ENCODE peak calls at places on chromosomes 3 and 15, in six cellular contexts. N is body of pancreas, Z is HCT116, F is GM12892, X is endothelial cell of umbilical vein, T is tibial nerve. C is an unnamed sample.

GRCh38 chr15:69505906-69506305 is 53.3 kb downstream of the RPLP1 start:
- DNase-seq in F (no peak), N (no peak), X (no peak), Z (no peak), T (no peak), C (no peak)

GRCh38 chr15:101561584-101561906 is 72.0 kb upstream of the PCSK6 start:
- DNase-seq in X (no peak), F (no peak), Z (no peak), N (no peak), T (no peak), C (no peak)

GRCh38 chr3:115692887-115693524 is 69.7 kb downstream of the GAP43 start:
- DNase-seq in Z (peak), N (peak), X (peak), T (peak), F (peak), C (peak)

GRCh38 chr3:131903988-131904415 is 130.8 kb downstream of the CPNE4 start:
- DNase-seq in T (no peak), F (no peak), Z (no peak), X (no peak), N (no peak), C (no peak)

GRCh38 chr3:122356402-122356801 is 26.6 kb downstream of the MIX23 start:
- DNase-seq in Z (peak), X (no peak), F (no peak), T (no peak), N (peak), C (peak)

GRCh38 chr3:72633101-72633500 is 215.1 kb downstream of the SHQ1 start:
- DNase-seq in N (no peak), X (no peak), Z (no peak), F (no peak), T (no peak), C (no peak)

GRCh38 chr3:112739252-112739945 is 98.5 kb upstream of the CCDC80 start:
- DNase-seq in Z (no peak), T (no peak), F (no peak), X (no peak), N (no peak), C (no peak)

GRCh38 chr3:128203171-128203570 is 49.9 kb downstream of the EEFSEC start:
- DNase-seq in T (no peak), N (no peak), X (no peak), Z (no peak), F (no peak), C (no peak)

GRCh38 chr15:76336254-76337046 is at the start of gene ISL2:
- DNase-seq in T (no peak), N (peak), F (peak), X (peak), Z (peak), C (peak)

GRCh38 chr3:53167418-53168174 is 6.6 kb downstream of the PRKCD start:
- DNase-seq in T (no peak), F (no peak), Z (no peak), N (no peak), X (no peak), C (no peak)

GRCh38 chr15:74496648-74497047 is 35.7 kb upstream of the UBL7 start:
- DNase-seq in N (no peak), Z (no peak), T (no peak), X (no peak), F (no peak), C (no peak)

GRCh38 chr3:52228751-52229291 is 3.4 kb upstream of the TLR9 start:
- DNase-seq in F (no peak), Z (no peak), T (no peak), N (no peak), X (no peak), C (no peak)

GRCh38 chr15:70128757-70129140 is 31.0 kb upstream of the TLE3 start:
- DNase-seq in N (no peak), T (no peak), F (no peak), Z (no peak), X (no peak), C (no peak)

GRCh38 chr3:13238687-13239466 is 165.6 kb upstream of the IQSEC1 start:
- DNase-seq in Z (no peak), F (no peak), T (no peak), N (no peak), X (no peak), C (no peak)

GRCh38 chr3:170741756-170742530 is 128.1 kb downstream of the RPL22L1 start:
- DNase-seq in X (no peak), Z (no peak), F (no peak), N (no peak), T (no peak), C (no peak)

GRCh38 chr15:70954176-70954575 is 61.5 kb downstream of the LRRC49 start:
- DNase-seq in Z (no peak), F (no peak), T (no peak), N (no peak), X (no peak), C (no peak)

GRCh38 chr3:149658444-149659172 is 783 bp upstream of the WWTR1 start:
- DNase-seq in Z (peak), N (peak), T (peak), X (peak), F (peak), C (peak)

GRCh38 chr3:149655826-149656599 is 1.8 kb downstream of the WWTR1 start:
- DNase-seq in Z (no peak), X (peak), N (no peak), F (no peak), T (no peak), C (no peak)

GRCh38 chr3:149659173-149659468 is 1.3 kb upstream of the WWTR1 start:
- DNase-seq in Z (no peak), F (no peak), N (no peak), T (no peak), X (no peak), C (no peak)

GRCh38 chr3:149657458-149657795 is 398 bp downstream of the WWTR1 start:
- DNase-seq in Z (no peak), T (peak), X (no peak), N (peak), F (no peak), C (peak)

GRCh38 chr3:149657796-149658443 is at the start of gene WWTR1:
- DNase-seq in T (peak), F (peak), Z (peak), X (peak), N (peak), C (peak)
- TF ChIP-seq POLR2A in T (peak), F (no peak), Z (peak), X (peak), N (peak), C (no peak)

GRCh38 chr3:183100376-183100775 is 1.1 kb upstream of the MCCC1 start:
- DNase-seq in X (no peak), F (no peak), T (no peak), Z (no peak), N (peak), C (no peak)

GRCh38 chr3:183099838-183100204 is 525 bp upstream of the MCCC1 start:
- DNase-seq in N (no peak), Z (no peak), F (no peak), X (no peak), T (no peak), C (no peak)

GRCh38 chr3:183098538-183099025 is 714 bp downstream of the MCCC1 start:
- DNase-seq in T (no peak), F (no peak), X (no peak), N (no peak), Z (no peak), C (peak)

GRCh38 chr3:183094711-183095110 is 4.6 kb downstream of the MCCC1 start:
- DNase-seq in F (no peak), T (no peak), X (no peak), Z (no peak), N (peak), C (no peak)

DNA sequence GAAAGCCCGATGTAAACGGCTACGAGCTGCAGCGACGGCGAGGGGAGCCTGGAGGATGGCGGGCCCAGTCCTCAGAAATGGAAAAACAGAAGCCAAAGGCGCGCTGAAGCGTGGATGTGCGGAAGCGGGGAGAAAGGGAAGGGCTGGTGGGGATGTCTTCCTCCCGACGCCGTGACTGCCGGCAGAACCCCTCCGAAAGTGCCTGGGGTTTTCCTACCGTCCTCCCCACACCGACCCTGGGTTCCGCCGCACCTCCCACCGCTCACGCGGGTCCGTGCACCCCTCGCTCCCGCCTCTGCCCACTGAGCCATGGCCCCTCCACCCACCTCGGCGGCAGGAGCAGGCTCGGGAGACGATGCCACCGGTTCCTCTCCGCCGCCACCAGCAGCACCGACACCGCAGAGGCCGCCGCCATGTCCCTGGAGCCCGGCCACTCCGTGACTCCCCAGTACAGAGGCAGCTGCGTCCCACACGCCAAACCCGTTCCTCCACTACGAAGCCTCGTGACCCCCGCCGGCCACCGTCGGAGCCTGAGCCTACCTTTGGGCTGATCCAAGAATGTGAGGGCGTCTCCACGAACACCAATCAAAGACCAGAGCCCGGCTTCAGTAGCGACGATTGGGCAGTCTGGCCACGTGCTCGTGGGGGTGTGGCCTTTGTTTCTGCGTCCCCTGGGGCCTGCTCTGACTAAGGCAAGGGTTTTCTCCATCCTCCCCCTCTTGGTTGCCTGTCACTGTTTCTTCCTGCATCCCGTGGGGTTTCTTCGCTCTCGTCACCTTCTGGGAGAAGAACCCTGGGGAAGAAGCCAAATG is at the start of gene MCCC1:
- DNase-seq in F (peak), X (peak), N (peak), T (peak), Z (peak), C (peak)
- TF ChIP-seq POLR2A in F (peak), X (peak), N (peak), T (peak), Z (peak), C (peak)

GRCh38 chr3:153162513-153163348 is 705 bp downstream of the RAP2B start:
- DNase-seq in N (peak), F (peak), X (peak), Z (no peak), T (no peak), C (peak)

GRCh38 chr3:153159771-153160397 is 2.1 kb upstream of the RAP2B start:
- DNase-seq in X (no peak), T (no peak), F (no peak), Z (no peak), N (no peak), C (no peak)

GRCh38 chr3:153160451-153161137 is 1.4 kb upstream of the RAP2B start:
- DNase-seq in Z (peak), T (peak), N (peak), X (peak), F (peak), C (peak)

GRCh38 chr3:153161714-153162512 is at the start of gene RAP2B:
- DNase-seq in X (peak), T (peak), N (peak), F (peak), Z (peak), C (peak)

DNA sequence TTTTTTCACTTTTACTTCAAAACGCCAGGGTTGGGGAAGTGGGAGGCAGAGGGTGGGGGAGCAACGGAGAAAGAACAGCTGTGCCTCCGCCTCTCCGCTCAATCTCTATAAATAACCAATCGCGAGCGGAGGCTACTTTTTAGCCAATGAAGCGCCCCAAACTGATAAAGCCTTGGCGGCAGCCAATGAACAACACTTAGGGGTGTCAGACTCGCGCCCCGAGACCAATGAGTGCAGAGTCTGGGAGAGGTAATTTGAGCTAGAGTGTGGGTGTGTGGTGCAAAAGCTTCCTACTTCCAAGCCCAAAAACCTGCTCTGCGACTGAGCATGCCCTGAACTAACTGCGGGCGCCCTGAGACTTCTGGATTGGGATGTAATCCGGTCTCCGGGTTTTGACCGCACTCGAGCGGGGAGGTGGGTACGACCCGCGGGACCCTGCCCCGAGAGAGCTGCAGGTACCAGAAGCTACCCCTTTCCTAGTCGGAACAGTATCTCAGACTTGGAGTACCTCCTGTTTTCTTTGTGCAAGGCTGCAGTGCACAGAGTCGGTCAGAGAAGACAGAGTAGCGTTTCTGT is 800 bp upstream of the RAP2B start:
- DNase-seq in F (peak), Z (peak), T (peak), N (peak), X (peak), C (peak)
- TF ChIP-seq POLR2A in F (no peak), Z (no peak), T (peak), N (peak), X (no peak), C (peak)

DNA sequence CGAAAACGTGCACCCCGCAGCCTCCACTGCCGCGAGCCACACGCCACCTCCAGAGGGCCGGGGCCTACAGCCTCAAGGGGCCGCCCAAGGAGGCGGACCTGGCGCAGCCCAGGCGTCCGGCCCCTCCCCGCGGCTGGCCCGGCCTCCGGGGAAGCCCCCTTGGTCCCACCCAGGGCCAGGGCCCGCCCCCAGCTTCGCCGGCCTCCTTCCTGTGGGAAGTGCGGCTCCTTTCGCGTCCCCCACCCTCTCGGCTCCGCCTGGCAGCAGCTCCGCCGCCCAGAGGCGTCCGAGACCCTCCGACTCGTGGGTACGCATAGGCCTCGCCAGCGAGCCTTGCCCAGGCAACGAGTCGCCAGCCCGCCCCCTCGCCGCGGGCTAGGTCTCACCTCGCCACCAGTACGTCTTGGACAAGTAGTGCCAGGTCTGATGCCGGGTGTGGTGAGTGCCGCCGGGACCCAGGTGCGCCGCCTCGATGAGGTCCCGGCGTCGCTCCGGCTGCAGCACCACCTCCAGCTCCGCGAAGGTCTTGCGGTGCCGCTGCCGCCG is 640 bp downstream of the ZBTB11 start:
- DNase-seq in F (peak), T (peak), X (peak), N (peak), Z (peak), C (no peak)
- TF ChIP-seq POLR2A in F (peak), T (peak), X (peak), N (peak), Z (peak), C (no peak)

C was measured in erythroblast.